ENCODE peak calls at places on chromosomes 16 and 17, in nine cellular contexts. One of them, this sample, is unnamed.

GRCh38 chr16:73847090-73847489 is 449.5 kb upstream of the PSMD7 start:
- DNase-seq in RWPE1: no peak
- DNase-seq in progenitor cell of endocrine pancreas: no peak
- DNase-seq in OCI-LY7: no peak
- DNase-seq in fibroblast of lung: no peak
- DNase-seq in cardiac fibroblast: no peak
- DNase-seq in BJ: no peak
- DNase-seq in RWPE2: no peak
- DNase-seq in AG09309: no peak
- DNase-seq in this sample: no peak

GRCh38 chr17:15412606-15413005 is 54.8 kb downstream of the CDRT4 start:
- DNase-seq in RWPE2: no peak
- DNase-seq in AG09309: no peak
- DNase-seq in cardiac fibroblast: no peak
- DNase-seq in RWPE1: no peak
- DNase-seq in fibroblast of lung: no peak
- DNase-seq in BJ: no peak
- DNase-seq in OCI-LY7: no peak
- DNase-seq in progenitor cell of endocrine pancreas: no peak
- DNase-seq in this sample: no peak

GRCh38 chr17:63987616-63988478 is 10.3 kb upstream of the PRR29 start:
- DNase-seq in RWPE1: no peak
- DNase-seq in AG09309: no peak
- DNase-seq in cardiac fibroblast: no peak
- DNase-seq in BJ: no peak
- DNase-seq in fibroblast of lung: no peak
- DNase-seq in OCI-LY7: no peak
- DNase-seq in progenitor cell of endocrine pancreas: no peak
- DNase-seq in RWPE2: no peak
- DNase-seq in this sample: no peak

GRCh38 chr16:67943256-67943618 is 683 bp downstream of the LCAT start:
- DNase-seq in BJ: no peak
- DNase-seq in RWPE2: no peak
- DNase-seq in AG09309: no peak
- DNase-seq in cardiac fibroblast: no peak
- DNase-seq in fibroblast of lung: no peak
- DNase-seq in OCI-LY7: no peak
- DNase-seq in RWPE1: no peak
- DNase-seq in progenitor cell of endocrine pancreas: no peak
- DNase-seq in this sample: no peak

GRCh38 chr17:81509048-81509686 is 3.4 kb downstream of the ACTG1 start:
- DNase-seq in progenitor cell of endocrine pancreas: no peak
- DNase-seq in OCI-LY7: peak; percentile 44
- DNase-seq in RWPE1: no peak
- DNase-seq in cardiac fibroblast: peak; percentile 51
- DNase-seq in fibroblast of lung: no peak
- DNase-seq in AG09309: no peak
- DNase-seq in RWPE2: no peak
- DNase-seq in BJ: no peak
- DNase-seq in this sample: no peak

GRCh38 chr17:42608692-42609181 is 437 bp downstream of the RETREG3 start:
- DNase-seq in progenitor cell of endocrine pancreas: no peak
- DNase-seq in RWPE1: no peak
- DNase-seq in fibroblast of lung: no peak
- DNase-seq in AG09309: no peak
- DNase-seq in OCI-LY7: peak; percentile 55
- DNase-seq in BJ: no peak
- DNase-seq in RWPE2: no peak
- DNase-seq in cardiac fibroblast: peak; percentile 5
- DNase-seq in this sample: no peak

GRCh38 chr16:64012166-64012565 is 1109.7 kb downstream of the CDH11 start:
- DNase-seq in OCI-LY7: no peak
- DNase-seq in fibroblast of lung: peak; percentile 56
- DNase-seq in cardiac fibroblast: peak; percentile 2
- DNase-seq in BJ: no peak
- DNase-seq in AG09309: peak; percentile 8
- DNase-seq in progenitor cell of endocrine pancreas: no peak
- DNase-seq in RWPE1: no peak
- DNase-seq in RWPE2: no peak
- DNase-seq in this sample: no peak

GRCh38 chr16:2177561-2177960 is 18.8 kb downstream of the CASKIN1 start:
- DNase-seq in RWPE2: no peak
- DNase-seq in fibroblast of lung: no peak
- DNase-seq in progenitor cell of endocrine pancreas: no peak
- DNase-seq in cardiac fibroblast: no peak
- DNase-seq in BJ: no peak
- DNase-seq in RWPE1: no peak
- DNase-seq in OCI-LY7: no peak
- DNase-seq in AG09309: no peak
- DNase-seq in this sample: no peak

GRCh38 chr16:12535535-12536411 is 267.9 kb downstream of the CPPED1 start:
- DNase-seq in RWPE2: no peak
- DNase-seq in OCI-LY7: no peak
- DNase-seq in BJ: no peak
- DNase-seq in fibroblast of lung: no peak
- DNase-seq in cardiac fibroblast: peak; percentile 4
- DNase-seq in progenitor cell of endocrine pancreas: peak; percentile 27
- DNase-seq in RWPE1: no peak
- DNase-seq in AG09309: no peak
- DNase-seq in this sample: no peak

GRCh38 chr16:57781349-57781740 is 20.9 kb downstream of the KIFC3 start:
- DNase-seq in cardiac fibroblast: no peak
- DNase-seq in RWPE1: no peak
- DNase-seq in AG09309: no peak
- DNase-seq in progenitor cell of endocrine pancreas: no peak
- DNase-seq in BJ: no peak
- DNase-seq in OCI-LY7: no peak
- DNase-seq in fibroblast of lung: no peak
- DNase-seq in RWPE2: no peak
- DNase-seq in this sample: no peak

GRCh38 chr16:57783116-57783515 is 19.2 kb downstream of the KIFC3 start:
- DNase-seq in OCI-LY7: no peak
- DNase-seq in AG09309: no peak
- DNase-seq in progenitor cell of endocrine pancreas: no peak
- DNase-seq in BJ: no peak
- DNase-seq in fibroblast of lung: no peak
- DNase-seq in RWPE1: no peak
- DNase-seq in cardiac fibroblast: no peak
- DNase-seq in RWPE2: no peak
- DNase-seq in this sample: no peak

GRCh38 chr16:57784334-57784733 is 18.0 kb downstream of the KIFC3 start:
- DNase-seq in RWPE2: no peak
- DNase-seq in cardiac fibroblast: no peak
- DNase-seq in progenitor cell of endocrine pancreas: no peak
- DNase-seq in fibroblast of lung: no peak
- DNase-seq in BJ: no peak
- DNase-seq in AG09309: no peak
- DNase-seq in OCI-LY7: no peak
- DNase-seq in RWPE1: no peak
- DNase-seq in this sample: no peak

GRCh38 chr16:57783883-57784282 is 18.4 kb downstream of the KIFC3 start:
- DNase-seq in fibroblast of lung: no peak
- DNase-seq in OCI-LY7: no peak
- DNase-seq in BJ: no peak
- DNase-seq in AG09309: no peak
- DNase-seq in RWPE2: no peak
- DNase-seq in RWPE1: no peak
- DNase-seq in progenitor cell of endocrine pancreas: no peak
- DNase-seq in cardiac fibroblast: no peak
- DNase-seq in this sample: no peak

DNA sequence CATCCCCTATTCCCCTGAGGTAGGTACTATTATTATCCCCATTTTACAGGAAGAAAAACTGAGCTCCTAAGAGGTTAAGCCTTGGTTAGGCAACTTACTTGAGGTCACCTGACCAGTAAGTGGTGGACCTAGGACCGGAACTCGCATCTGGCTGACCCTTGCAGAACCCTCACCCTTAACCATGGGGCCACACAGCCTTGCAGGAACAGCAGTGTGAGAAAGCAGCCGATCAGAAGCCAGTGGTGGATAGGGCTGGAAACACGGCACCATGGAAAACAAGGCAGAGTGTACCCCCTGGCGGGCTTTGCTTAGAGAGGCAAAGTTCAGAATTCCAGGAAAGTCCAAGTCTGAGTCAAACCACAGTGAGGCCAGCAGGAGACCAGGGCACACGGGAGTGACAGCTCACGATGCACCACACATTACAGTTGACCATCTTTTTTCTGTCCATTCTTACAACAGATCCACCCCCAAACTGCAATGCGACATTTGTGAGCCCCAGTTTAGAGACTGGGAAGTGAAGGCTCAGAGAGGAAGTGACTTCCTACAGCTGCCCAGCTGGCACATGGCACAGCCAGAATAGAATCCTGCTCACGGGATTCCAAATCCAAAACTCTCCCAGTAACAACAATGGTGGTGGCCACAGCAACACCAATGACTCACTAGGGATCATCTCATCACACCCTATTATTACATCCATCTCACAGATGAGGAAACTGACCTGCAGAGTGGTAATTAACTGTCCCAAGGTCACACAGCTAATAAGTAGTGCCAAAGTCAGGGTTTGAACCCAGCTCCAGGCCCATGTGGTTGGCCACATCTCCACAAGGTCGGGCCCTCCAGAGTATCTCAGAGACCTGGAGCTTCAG is 20.3 kb downstream of the KIFC3 start:
- DNase-seq in RWPE2: no peak
- DNase-seq in cardiac fibroblast: no peak
- DNase-seq in RWPE1: no peak
- DNase-seq in BJ: no peak
- DNase-seq in progenitor cell of endocrine pancreas: no peak
- DNase-seq in fibroblast of lung: peak; percentile 61
- DNase-seq in OCI-LY7: no peak
- DNase-seq in AG09309: peak; percentile 16
- DNase-seq in this sample: no peak
- TF ChIP-seq CTCF in RWPE2: no peak
- TF ChIP-seq CTCF in cardiac fibroblast: no peak
- TF ChIP-seq CTCF in RWPE1: no peak
- TF ChIP-seq CTCF in BJ: no peak
- TF ChIP-seq CTCF in progenitor cell of endocrine pancreas: no peak
- TF ChIP-seq CTCF in fibroblast of lung: no peak
- TF ChIP-seq CTCF in OCI-LY7: no peak
- TF ChIP-seq CTCF in AG09309: no peak
- TF ChIP-seq CTCF in this sample: no peak

GRCh38 chr16:49605536-49606241 is 232.1 kb downstream of the C16orf78 start:
- DNase-seq in RWPE1: no peak
- DNase-seq in progenitor cell of endocrine pancreas: no peak
- DNase-seq in RWPE2: no peak
- DNase-seq in BJ: no peak
- DNase-seq in OCI-LY7: no peak
- DNase-seq in fibroblast of lung: no peak
- DNase-seq in cardiac fibroblast: no peak
- DNase-seq in AG09309: no peak
- DNase-seq in this sample: no peak

GRCh38 chr16:49604602-49605001 is 231.0 kb downstream of the C16orf78 start:
- DNase-seq in BJ: no peak
- DNase-seq in cardiac fibroblast: no peak
- DNase-seq in OCI-LY7: no peak
- DNase-seq in RWPE2: no peak
- DNase-seq in fibroblast of lung: no peak
- DNase-seq in RWPE1: no peak
- DNase-seq in progenitor cell of endocrine pancreas: no peak
- DNase-seq in AG09309: no peak
- DNase-seq in this sample: no peak

GRCh38 chr16:49603956-49604355 is 230.4 kb downstream of the C16orf78 start:
- DNase-seq in progenitor cell of endocrine pancreas: no peak
- DNase-seq in RWPE1: no peak
- DNase-seq in RWPE2: no peak
- DNase-seq in cardiac fibroblast: no peak
- DNase-seq in AG09309: no peak
- DNase-seq in BJ: no peak
- DNase-seq in fibroblast of lung: no peak
- DNase-seq in OCI-LY7: no peak
- DNase-seq in this sample: no peak

GRCh38 chr16:49608095-49608494 is 234.5 kb downstream of the C16orf78 start:
- DNase-seq in fibroblast of lung: no peak
- DNase-seq in RWPE1: no peak
- DNase-seq in BJ: no peak
- DNase-seq in progenitor cell of endocrine pancreas: no peak
- DNase-seq in cardiac fibroblast: no peak
- DNase-seq in AG09309: no peak
- DNase-seq in OCI-LY7: no peak
- DNase-seq in RWPE2: no peak
- DNase-seq in this sample: no peak

GRCh38 chr16:49608801-49609200 is 235.2 kb downstream of the C16orf78 start:
- DNase-seq in AG09309: peak; percentile 64
- DNase-seq in BJ: no peak
- DNase-seq in fibroblast of lung: peak; percentile 73
- DNase-seq in OCI-LY7: peak; percentile 8
- DNase-seq in RWPE2: no peak
- DNase-seq in RWPE1: no peak
- DNase-seq in progenitor cell of endocrine pancreas: no peak
- DNase-seq in cardiac fibroblast: peak; percentile 72
- DNase-seq in this sample: peak; percentile 41
- TF ChIP-seq CTCF in AG09309: peak; percentile 93
- TF ChIP-seq CTCF in BJ: peak; percentile 86
- TF ChIP-seq CTCF in fibroblast of lung: peak; percentile 88
- TF ChIP-seq CTCF in OCI-LY7: peak; percentile 22
- TF ChIP-seq CTCF in RWPE2: peak; percentile 20
- TF ChIP-seq CTCF in RWPE1: no peak
- TF ChIP-seq CTCF in progenitor cell of endocrine pancreas: peak; percentile 54
- TF ChIP-seq CTCF in cardiac fibroblast: peak; percentile 78
- TF ChIP-seq CTCF in this sample: peak; percentile 50

DNA sequence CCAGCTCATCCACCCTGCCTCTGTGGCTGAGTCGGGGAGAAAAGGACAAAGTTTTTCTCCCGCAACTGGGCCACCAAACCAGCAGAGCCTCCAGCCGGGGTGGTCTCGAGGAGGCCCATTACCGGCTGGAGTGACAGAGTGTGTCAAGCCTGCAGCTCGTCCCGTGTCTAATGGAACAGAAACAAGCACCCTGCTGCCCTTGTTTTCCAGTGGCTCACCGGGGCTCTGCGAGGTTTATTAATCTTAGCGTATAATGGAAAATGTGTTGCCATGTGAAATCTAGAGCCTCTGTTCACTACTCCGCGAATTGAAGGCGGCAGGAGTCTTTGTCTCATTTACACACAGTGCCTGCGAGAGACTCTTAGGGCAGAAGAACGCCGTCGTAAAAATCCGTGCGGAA is 468.3 kb downstream of the WWOX start:
- DNase-seq in RWPE1: no peak
- DNase-seq in RWPE2: no peak
- DNase-seq in AG09309: no peak
- DNase-seq in progenitor cell of endocrine pancreas: no peak
- DNase-seq in cardiac fibroblast: no peak
- DNase-seq in fibroblast of lung: no peak
- DNase-seq in BJ: no peak
- DNase-seq in OCI-LY7: no peak
- DNase-seq in this sample: no peak
- TF ChIP-seq CTCF in RWPE1: no peak
- TF ChIP-seq CTCF in RWPE2: no peak
- TF ChIP-seq CTCF in AG09309: no peak
- TF ChIP-seq CTCF in progenitor cell of endocrine pancreas: no peak
- TF ChIP-seq CTCF in cardiac fibroblast: no peak
- TF ChIP-seq CTCF in fibroblast of lung: no peak
- TF ChIP-seq CTCF in BJ: no peak
- TF ChIP-seq CTCF in OCI-LY7: no peak
- TF ChIP-seq CTCF in this sample: no peak

DNA sequence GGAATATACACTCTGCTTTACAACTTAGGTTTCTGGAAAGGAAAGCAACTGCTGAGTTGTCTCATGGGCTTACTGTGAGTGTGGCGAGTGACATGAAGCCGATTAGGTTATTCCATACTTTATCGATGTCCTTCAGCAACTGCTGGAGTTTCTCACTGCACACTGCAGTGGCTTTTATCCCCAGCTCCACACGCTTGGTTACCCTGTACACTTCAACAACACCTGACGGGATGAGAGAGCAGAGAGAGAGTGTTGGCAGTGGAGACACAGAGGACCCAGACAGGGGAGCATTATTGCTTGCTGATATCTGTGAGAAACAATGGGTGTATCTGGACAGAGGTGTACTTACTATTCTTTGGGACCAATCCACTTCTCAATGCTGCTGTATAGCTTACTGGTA is 46.2 kb downstream of the DUSP14 start:
- DNase-seq in OCI-LY7: no peak
- DNase-seq in RWPE2: no peak
- DNase-seq in RWPE1: no peak
- DNase-seq in fibroblast of lung: no peak
- DNase-seq in cardiac fibroblast: no peak
- DNase-seq in BJ: no peak
- DNase-seq in AG09309: no peak
- DNase-seq in progenitor cell of endocrine pancreas: no peak
- DNase-seq in this sample: no peak
- TF ChIP-seq CTCF in OCI-LY7: no peak
- TF ChIP-seq CTCF in RWPE2: no peak
- TF ChIP-seq CTCF in RWPE1: no peak
- TF ChIP-seq CTCF in fibroblast of lung: no peak
- TF ChIP-seq CTCF in cardiac fibroblast: no peak
- TF ChIP-seq CTCF in BJ: no peak
- TF ChIP-seq CTCF in AG09309: no peak
- TF ChIP-seq CTCF in progenitor cell of endocrine pancreas: no peak
- TF ChIP-seq CTCF in this sample: no peak

This sample was measured in heart right ventricle.